ENCODE peak calls at places on chromosomes 4 and X, in seven cellular contexts. H is A549; L is CD8-positive, alpha-beta memory T cell; J is hepatocyte; B is colonic mucosa; Z is heart left ventricle; C is mammary epithelial cell. X is an unnamed sample.

GRCh38 chr4:92100980-92101379 is 202.8 kb upstream of the GRID2 start:
- DNase-seq in H (no peak), L (no peak), J (no peak), B (no peak), Z (no peak), C (no peak), X (no peak)

GRCh38 chr4:123986268-123986798 is 589.7 kb downstream of the SPRY1 start:
- DNase-seq in H (no peak), L (no peak), J (no peak), B (peak; percentile 25), Z (peak; percentile 67), C (peak; percentile 76), X (no peak)

GRCh38 chr4:66048861-66049260 is 378.6 kb upstream of the EPHA5 start:
- DNase-seq in H (no peak), L (no peak), J (no peak), B (no peak), Z (no peak), C (no peak), X (no peak)

GRCh38 chr4:150569384-150569987 is 12.5 kb upstream of the MAB21L2 start:
- DNase-seq in H (peak; percentile 33), L (no peak), J (no peak), B (no peak), Z (no peak), C (peak; percentile 37), X (no peak)

GRCh38 chrX:124507276-124507675 is 160.9 kb downstream of the SH2D1A start:
- DNase-seq in H (no peak), L (no peak), J (no peak), B (no peak), Z (no peak), C (peak; percentile 42), X (no peak)

GRCh38 chrX:38819709-38820108 is 18.4 kb downstream of the MID1IP1 start:
- DNase-seq in H (no peak), L (no peak), J (no peak), B (no peak), Z (no peak), C (no peak), X (no peak)

GRCh38 chrX:17414057-17414658 is 39.2 kb downstream of the NHS start:
- DNase-seq in H (no peak), L (no peak), J (no peak), B (no peak), Z (no peak), C (peak; percentile 90), X (no peak)

GRCh38 chrX:1075741-1076140 is 136.7 kb downstream of the CRLF2 start:
- DNase-seq in H (no peak), L (no peak), J (no peak), B (no peak), Z (no peak), C (no peak), X (no peak)

GRCh38 chr4:174522183-174523002 is at the start of gene HPGD:
- DNase-seq in H (peak; percentile 33), L (peak; percentile 70), J (peak; percentile 86), B (peak; percentile 78), Z (peak; percentile 40), C (peak; percentile 20), X (peak; percentile 86)

GRCh38 chr4:113106076-113106475 is 56.6 kb downstream of the ANK2 start:
- DNase-seq in H (peak; percentile 2), L (no peak), J (peak; percentile 68), B (no peak), Z (no peak), C (peak; percentile 10), X (no peak)

GRCh38 chrX:4710618-4711433 is 997.4 kb upstream of the PRKX start:
- DNase-seq in H (no peak), L (no peak), J (peak; percentile 76), B (no peak), Z (no peak), C (peak; percentile 80), X (peak; percentile 76)

GRCh38 chrX:11269006-11269405 is 24.2 kb upstream of the AMELX start:
- DNase-seq in H (no peak), L (no peak), J (no peak), B (no peak), Z (no peak), C (no peak), X (no peak)

GRCh38 chrX:80285131-80285773 is 135.0 kb upstream of the TENT5D start:
- DNase-seq in H (peak; percentile 0), L (no peak), J (peak; percentile 63), B (peak; percentile 38), Z (no peak), C (peak; percentile 19), X (peak; percentile 72)

GRCh38 chrX:38468758-38469157 is 92.6 kb upstream of the TSPAN7 start:
- DNase-seq in H (no peak), L (no peak), J (no peak), B (no peak), Z (no peak), C (no peak), X (no peak)

DNA sequence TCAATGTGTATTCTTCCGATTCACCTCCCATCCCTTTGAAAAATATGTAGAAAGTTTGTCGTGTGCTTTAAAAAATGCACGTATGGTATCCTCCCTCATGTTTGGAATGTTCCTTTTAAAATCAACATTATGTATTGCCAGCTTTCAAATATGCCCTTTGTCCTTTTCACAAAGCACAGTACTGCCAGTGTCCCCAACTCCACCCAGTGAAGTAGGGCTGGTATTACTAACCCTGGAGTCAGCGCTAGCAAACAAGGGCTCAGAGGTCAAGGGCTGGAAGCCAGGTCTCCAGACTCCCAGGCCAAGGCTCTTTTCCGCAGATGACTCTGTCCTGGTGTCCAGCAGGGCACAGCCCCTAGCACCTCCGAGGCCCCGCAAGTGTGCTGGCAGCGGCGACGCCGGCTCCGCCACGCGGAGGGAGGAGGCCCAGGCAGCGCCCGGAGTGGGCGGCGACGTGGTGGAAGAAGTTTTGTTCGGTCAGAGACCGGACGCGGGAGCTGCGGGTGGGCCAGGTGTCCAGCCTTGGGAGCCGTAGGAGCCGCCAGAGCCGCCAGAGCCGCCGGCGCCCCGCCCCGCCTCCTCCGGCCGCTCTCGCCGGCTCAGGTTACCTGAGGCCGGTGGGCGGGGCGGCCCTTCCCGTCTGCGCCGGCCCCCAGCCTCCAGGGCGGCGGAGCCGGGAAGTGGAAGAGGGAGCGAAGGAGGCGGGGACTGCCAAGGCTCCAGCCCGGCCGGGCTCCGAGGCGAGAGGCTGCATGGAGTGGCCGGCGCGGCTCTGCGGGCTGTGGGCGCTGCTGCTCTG is at the start of gene IL13RA1:
- DNase-seq in H (peak; percentile 74), L (no peak), J (peak; percentile 93), B (peak; percentile 77), Z (peak; percentile 79), C (peak; percentile 84), X (peak; percentile 91)
- H3K4me1 ChIP-seq in H (peaks cover 49% of the 10 kb centered on the region), L (peaks cover 4% of the 10 kb centered on the region), J (peaks cover 10% of the 10 kb centered on the region), B (no peaks in the 10 kb centered on the region), Z (no peaks in the 10 kb centered on the region), C (peaks cover 19% of the 10 kb centered on the region), X (no peaks in the 10 kb centered on the region)

GRCh38 chr4:142345909-142346308 is 500.2 kb downstream of the INPP4B start:
- DNase-seq in H (no peak), L (no peak), J (no peak), B (no peak), Z (no peak), C (no peak), X (no peak)

GRCh38 chr4:142347241-142347640 is 498.9 kb downstream of the INPP4B start:
- DNase-seq in H (no peak), L (no peak), J (peak; percentile 41), B (no peak), Z (no peak), C (peak; percentile 70), X (no peak)

GRCh38 chr4:142351958-142352357 is 494.1 kb downstream of the INPP4B start:
- DNase-seq in H (no peak), L (no peak), J (no peak), B (no peak), Z (no peak), C (no peak), X (no peak)

GRCh38 chr4:142350886-142351285 is 495.2 kb downstream of the INPP4B start:
- DNase-seq in H (no peak), L (no peak), J (peak; percentile 20), B (peak; percentile 43), Z (no peak), C (no peak), X (no peak)

GRCh38 chr4:142348489-142349076 is 497.5 kb downstream of the INPP4B start:
- DNase-seq in H (no peak), L (no peak), J (no peak), B (no peak), Z (no peak), C (no peak), X (no peak)
- H3K4me1 ChIP-seq in H (peaks cover 49% of the 10 kb centered on the region), L (peaks cover 78% of the 10 kb centered on the region), J (peaks cover 30% of the 10 kb centered on the region), B (no peaks in the 10 kb centered on the region), Z (peaks cover 39% of the 10 kb centered on the region), C (peaks cover 38% of the 10 kb centered on the region), X (peaks cover 3% of the 10 kb centered on the region)

DNA sequence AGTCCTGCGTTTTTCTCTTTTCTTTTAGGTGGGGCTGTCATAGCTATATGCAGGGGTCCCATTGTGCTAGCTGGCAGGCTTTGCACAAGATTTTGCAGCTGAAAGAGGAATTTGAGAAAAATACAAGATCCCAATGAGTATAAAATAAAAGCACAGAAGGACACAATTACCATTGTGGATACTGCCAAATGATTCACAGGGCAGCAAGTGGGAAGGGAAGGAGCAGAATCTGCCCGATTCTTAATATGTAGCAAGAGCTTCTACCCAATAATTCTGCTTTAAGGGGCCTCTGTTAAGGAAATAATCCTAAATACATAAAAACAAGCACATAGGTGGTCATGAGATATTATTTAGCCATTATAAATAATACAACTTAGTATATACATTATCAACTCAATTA is 25.9 kb upstream of the ING2 start:
- DNase-seq in H (no peak), L (no peak), J (no peak), B (no peak), Z (no peak), C (no peak), X (no peak)
- H3K4me1 ChIP-seq in H (no peaks in the 10 kb centered on the region), L (no peaks in the 10 kb centered on the region), J (no peaks in the 10 kb centered on the region), B (no peaks in the 10 kb centered on the region), Z (no peaks in the 10 kb centered on the region), C (no peaks in the 10 kb centered on the region), X (no peaks in the 10 kb centered on the region)

DNA sequence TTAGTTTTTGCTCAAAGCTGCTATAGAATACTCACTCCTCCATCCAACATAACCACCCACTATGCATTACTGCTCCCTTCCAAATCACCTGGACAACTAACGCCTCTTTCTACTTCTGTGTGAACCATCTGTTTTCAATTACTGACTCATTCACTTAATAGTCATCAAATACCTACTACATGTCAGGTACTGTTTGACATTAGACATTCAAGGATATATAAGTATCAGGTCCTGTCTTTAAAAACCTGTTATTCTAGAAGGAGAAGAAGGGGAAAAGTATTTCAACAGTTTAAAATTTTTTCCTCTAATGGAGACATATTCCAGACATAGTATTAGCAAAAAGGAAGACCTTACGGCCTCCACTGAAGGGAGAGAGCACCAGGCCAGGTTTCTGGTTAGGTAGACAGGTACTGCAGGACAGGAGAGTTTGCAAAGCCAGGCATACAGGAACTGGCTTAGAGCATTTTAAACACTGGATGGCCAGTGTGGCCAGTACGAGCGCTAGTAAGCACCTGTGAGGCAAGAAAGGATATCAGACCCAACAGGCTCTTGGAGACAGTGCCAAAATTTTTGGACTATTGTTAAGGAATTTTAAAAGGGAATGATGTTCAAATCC is 39.0 kb downstream of the SH3RF1 start:
- DNase-seq in H (no peak), L (no peak), J (no peak), B (no peak), Z (no peak), C (peak; percentile 89), X (no peak)
- H3K4me1 ChIP-seq in H (peaks cover 36% of the 10 kb centered on the region), L (no peaks in the 10 kb centered on the region), J (no peaks in the 10 kb centered on the region), B (no peaks in the 10 kb centered on the region), Z (peaks cover 14% of the 10 kb centered on the region), C (peaks cover 63% of the 10 kb centered on the region), X (no peaks in the 10 kb centered on the region)

GRCh38 chr4:7902826-7903225 is 36.8 kb downstream of the AFAP1 start:
- DNase-seq in H (no peak), L (no peak), J (no peak), B (no peak), Z (no peak), C (no peak), X (no peak)
- H3K4me1 ChIP-seq in H (peaks cover 74% of the 10 kb centered on the region), L (peaks cover 3% of the 10 kb centered on the region), J (peaks cover 24% of the 10 kb centered on the region), B (no peaks in the 10 kb centered on the region), Z (peaks cover 20% of the 10 kb centered on the region), C (peaks cover 28% of the 10 kb centered on the region), X (peaks cover 42% of the 10 kb centered on the region)